ENCODE peak calls at places on chromosomes 2 and 18, in five cellular contexts. G is K562, J is A549, V is H1, I is GM12878. A is an unnamed sample.

GRCh38 chr2:77228379-77228778 is 293.8 kb downstream of the LRRTM4 start:
- DNase-seq in G (peak; percentile 2), J (no peak), V (no peak), I (no peak), A (no peak)

GRCh38 chr2:26768759-26769500 is 4.8 kb downstream of the SLC35F6 start:
- DNase-seq in G (peak; percentile 95), J (peak; percentile 69), V (no peak), I (no peak), A (no peak)

GRCh38 chr2:234290671-234291070 is 206.2 kb downstream of the ARL4C start:
- DNase-seq in G (no peak), J (no peak), V (no peak), I (peak; percentile 76), A (no peak)

GRCh38 chr2:228767196-228767595 is 503.9 kb downstream of the PID1 start:
- DNase-seq in G (no peak), J (no peak), V (no peak), I (no peak), A (no peak)

GRCh38 chr2:104504331-104505073 is 349.4 kb upstream of the POU3F3 start:
- DNase-seq in G (no peak), J (no peak), V (no peak), I (no peak), A (no peak)

GRCh38 chr18:78652001-78652545 is 327.5 kb upstream of the SALL3 start:
- DNase-seq in G (no peak), J (no peak), V (no peak), I (no peak), A (no peak)

GRCh38 chr2:238908960-238909951 is 61.4 kb downstream of the TWIST2 start:
- DNase-seq in G (no peak), J (no peak), V (no peak), I (no peak), A (no peak)

GRCh38 chr2:233240897-233241296 is 10.6 kb upstream of the ATG16L1 start:
- DNase-seq in G (no peak), J (no peak), V (no peak), I (peak; percentile 53), A (no peak)

GRCh38 chr2:209451209-209451822 is 27.5 kb downstream of the MAP2 start:
- DNase-seq in G (no peak), J (no peak), V (no peak), I (no peak), A (no peak)

GRCh38 chr18:29849145-29849544 is 1193.4 kb downstream of the DSC3 start:
- DNase-seq in G (no peak), J (no peak), V (no peak), I (no peak), A (no peak)

GRCh38 chr2:114812261-114812660 is 369.8 kb downstream of the DPP10 start:
- DNase-seq in G (no peak), J (peak; percentile 6), V (no peak), I (no peak), A (no peak)

GRCh38 chr18:48486762-48487161 is 52.1 kb upstream of the CTIF start:
- DNase-seq in G (no peak), J (peak; percentile 27), V (no peak), I (no peak), A (no peak)

GRCh38 chr2:9330639-9331270 is 92.6 kb downstream of the ITGB1BP1 start:
- DNase-seq in G (no peak), J (no peak), V (no peak), I (no peak), A (no peak)

GRCh38 chr2:96830064-96830562 is 13.7 kb downstream of the ANKRD23 start:
- DNase-seq in G (peak; percentile 60), J (no peak), V (no peak), I (no peak), A (no peak)

GRCh38 chr2:53403836-53404413 is 363.7 kb upstream of the CHAC2 start:
- DNase-seq in G (no peak), J (peak; percentile 56), V (no peak), I (no peak), A (no peak)

GRCh38 chr2:209468796-209469325 is 45.0 kb downstream of the MAP2 start:
- DNase-seq in G (no peak), J (no peak), V (no peak), I (no peak), A (no peak)

GRCh38 chr2:153235516-153235915 is 243.0 kb downstream of the RPRM start:
- DNase-seq in G (no peak), J (no peak), V (no peak), I (peak; percentile 57), A (no peak)

GRCh38 chr2:54416938-54417337 is 39.2 kb upstream of the SPTBN1 start:
- DNase-seq in G (no peak), J (no peak), V (no peak), I (no peak), A (no peak)

GRCh38 chr2:96506016-96506906 is 1.1 kb upstream of the NEURL3 start:
- DNase-seq in G (no peak), J (no peak), V (no peak), I (no peak), A (no peak)

GRCh38 chr2:240502059-240502429 is 55.7 kb downstream of the ANKMY1 start:
- DNase-seq in G (no peak), J (no peak), V (no peak), I (no peak), A (no peak)

GRCh38 chr18:57833441-57834101 is 30.5 kb upstream of the ATP8B1 start:
- DNase-seq in G (peak; percentile 71), J (no peak), V (no peak), I (peak; percentile 55), A (peak; percentile 16)

GRCh38 chr2:159891917-159892691 is 94.1 kb upstream of the CD302 start:
- DNase-seq in G (no peak), J (peak; percentile 38), V (no peak), I (no peak), A (no peak)

GRCh38 chr2:102792538-102793208 is 30.8 kb downstream of the TMEM182 start:
- DNase-seq in G (no peak), J (no peak), V (no peak), I (no peak), A (no peak)

GRCh38 chr2:47869859-47870258 is 36.4 kb downstream of the FBXO11 start:
- DNase-seq in G (peak; percentile 14), J (no peak), V (no peak), I (no peak), A (no peak)

GRCh38 chr2:19576411-19576810 is 218.0 kb upstream of the OSR1 start:
- DNase-seq in G (no peak), J (peak; percentile 80), V (no peak), I (no peak), A (no peak)

GRCh38 chr2:142180820-142181533 is 50.2 kb upstream of the LRP1B start:
- DNase-seq in G (peak; percentile 10), J (peak; percentile 47), V (peak; percentile 56), I (no peak), A (peak; percentile 43)

GRCh38 chr2:168402531-168402930 is 53.5 kb upstream of the CERS6 start:
- DNase-seq in G (no peak), J (no peak), V (no peak), I (no peak), A (no peak)

GRCh38 chr2:60152226-60152833 is 401.1 kb downstream of the BCL11A start:
- DNase-seq in G (peak; percentile 52), J (peak; percentile 49), V (no peak), I (no peak), A (peak; percentile 26)

GRCh38 chr2:169050476-169051240 is 18.7 kb upstream of the DHRS9 start:
- DNase-seq in G (peak; percentile 81), J (peak; percentile 57), V (no peak), I (no peak), A (no peak)

DNA sequence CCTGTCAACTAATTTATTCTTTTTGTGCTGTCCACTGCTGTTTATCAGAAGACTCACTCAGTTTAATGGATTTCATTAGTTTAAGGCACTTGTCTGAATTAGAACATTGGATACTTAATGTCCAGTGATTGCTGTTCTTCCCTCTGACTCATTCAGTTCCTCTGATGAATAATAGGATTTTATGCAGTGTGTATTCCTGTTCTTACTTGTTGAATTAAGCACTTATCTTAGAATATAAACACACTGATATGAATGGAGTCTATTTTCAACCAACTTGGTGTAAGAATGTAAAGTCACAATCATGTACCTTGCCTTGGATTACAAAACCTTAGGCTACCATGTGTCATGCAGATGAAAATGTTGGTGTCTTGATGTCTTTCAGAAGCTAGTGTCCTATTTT is 87.0 kb upstream of the PROKR1 start:
- DNase-seq in G (no peak), J (no peak), V (no peak), I (no peak), A (no peak)
- TF ChIP-seq RFX5 in G (no peak), J (no peak), V (no peak), I (no peak), A (no peak)

DNA sequence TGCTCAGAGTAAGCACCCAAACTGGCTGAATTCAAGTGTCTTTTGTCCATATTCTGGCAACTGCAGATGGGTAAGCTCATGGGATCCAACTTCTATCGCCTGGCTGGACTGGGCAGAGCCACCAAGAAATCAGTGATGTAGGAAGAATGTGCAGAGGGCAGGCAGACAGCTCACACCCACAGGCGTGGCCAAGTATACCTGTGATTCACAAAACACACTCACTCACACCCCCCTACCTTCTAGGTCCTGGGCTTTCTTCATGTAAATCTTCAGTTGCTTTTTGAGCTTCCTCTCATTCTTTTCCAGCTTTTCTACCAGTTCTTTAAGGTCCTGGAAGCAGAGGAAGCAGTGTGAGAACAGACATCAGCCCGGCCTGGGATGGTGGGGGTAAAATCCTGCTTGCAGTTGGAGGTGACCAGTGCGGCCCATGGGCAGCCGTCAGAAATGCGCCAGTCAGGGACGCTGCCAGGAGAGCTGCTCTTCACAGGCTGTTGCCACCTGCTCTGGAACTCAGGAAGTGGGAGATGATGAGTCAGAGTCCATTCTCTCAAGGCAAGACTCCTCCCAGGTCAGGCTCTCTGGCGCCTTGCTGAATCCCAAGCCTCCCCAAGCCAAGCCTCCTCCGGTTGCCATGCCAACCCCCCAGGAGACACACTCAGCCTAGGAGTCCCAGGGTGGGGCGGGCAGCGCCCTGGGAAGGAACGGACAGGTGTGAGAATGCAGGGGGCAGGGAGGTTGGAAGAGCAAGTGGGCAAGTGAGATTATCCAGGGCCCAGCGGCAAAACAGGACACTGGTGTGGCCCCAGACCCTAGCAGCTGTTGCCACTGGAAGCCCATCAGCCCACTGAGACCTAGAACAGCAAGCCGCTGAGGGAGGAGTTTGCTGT is 36.2 kb upstream of the ACAA2 start:
- DNase-seq in G (peak; percentile 39), J (peak; percentile 87), V (peak; percentile 58), I (no peak), A (peak; percentile 42)
- TF ChIP-seq KDM1A in G (no peak), J (no peak), V (no peak), I (no peak), A (no peak)

DNA sequence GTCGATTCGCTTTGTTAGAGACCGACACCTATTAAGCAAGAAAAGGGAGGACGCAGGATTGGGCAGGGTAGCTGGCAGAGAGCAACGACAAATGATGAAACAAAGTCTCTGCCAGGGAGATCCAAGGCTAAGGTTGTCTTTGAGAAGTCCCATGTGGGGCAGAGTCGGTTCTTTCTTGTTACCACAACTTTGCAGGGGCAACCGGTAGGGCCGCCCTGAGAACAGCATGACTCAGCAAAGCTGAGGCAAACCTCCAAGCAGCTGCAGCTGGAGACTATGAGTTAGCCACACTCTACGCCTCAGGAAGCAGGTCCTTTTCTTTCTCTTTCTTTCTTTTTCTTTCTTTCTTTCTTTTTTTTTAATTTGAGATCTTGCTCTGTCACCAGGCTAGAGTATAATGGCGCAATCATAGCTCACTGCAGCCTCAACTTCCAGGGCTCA is 452.3 kb upstream of the ID2 start:
- DNase-seq in G (peak; percentile 67), J (peak; percentile 14), V (no peak), I (no peak), A (peak; percentile 28)
- TF ChIP-seq RFX5 in G (no peak), J (no peak), V (no peak), I (no peak), A (no peak)

DNA sequence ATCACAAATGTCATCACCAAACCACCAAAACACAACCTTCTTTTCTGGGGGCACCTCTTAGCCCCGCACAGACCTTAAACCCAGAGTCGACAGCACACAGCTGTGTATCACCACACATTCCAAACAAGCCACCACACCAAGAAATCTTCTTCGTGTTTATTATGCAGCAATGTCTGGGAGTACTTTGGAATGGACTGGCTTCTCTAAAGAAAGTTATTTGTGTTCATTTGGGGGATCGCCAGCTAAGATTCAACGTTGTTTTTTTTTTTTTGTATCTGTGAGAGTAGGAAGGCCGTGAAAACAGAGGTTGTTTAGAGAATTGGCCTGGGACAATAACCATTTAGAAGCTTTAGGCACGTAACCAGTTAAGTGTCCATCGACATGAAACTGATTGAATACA is 1.0 kb upstream of the MTA3 start:
- DNase-seq in G (no peak), J (no peak), V (no peak), I (no peak), A (no peak)
- TF ChIP-seq KDM1A in G (no peak), J (no peak), V (no peak), I (no peak), A (no peak)